ENCODE peak calls at places on chromosomes 16 and 17, in six cellular contexts. X, V, F, J, Z and E are unnamed samples.

GRCh38 chr17:56153215-56153614 is at the start of gene ANKFN1:
- DNase-seq in X (no peak), V (no peak), F (no peak), J (no peak), Z (no peak), E (no peak)

GRCh38 chr17:70447588-70447987 is 278.3 kb downstream of the KCNJ2 start:
- DNase-seq in X (no peak), V (no peak), F (no peak), J (no peak), Z (peak), E (no peak)

GRCh38 chr16:11835309-11835708 is 16.0 kb downstream of the RSL1D1 start:
- DNase-seq in X (peak), V (no peak), F (no peak), J (no peak), Z (no peak), E (no peak)

GRCh38 chr17:31495049-31495885 is 103.8 kb downstream of the RAB11FIP4 start:
- DNase-seq in X (no peak), V (no peak), F (no peak), J (no peak), Z (no peak), E (no peak)

GRCh38 chr17:10748475-10749110 is 18.8 kb upstream of the TMEM220 start:
- DNase-seq in X (no peak), V (no peak), F (no peak), J (no peak), Z (no peak), E (no peak)

GRCh38 chr16:78249056-78249455 is 149.6 kb downstream of the WWOX start:
- DNase-seq in X (no peak), V (peak), F (no peak), J (no peak), Z (no peak), E (no peak)

GRCh38 chr17:68228817-68229570 is 18.8 kb upstream of the AMZ2 start:
- DNase-seq in X (no peak), V (no peak), F (no peak), J (no peak), Z (no peak), E (no peak)

GRCh38 chr16:49731911-49732310 is 124.0 kb downstream of the ZNF423 start:
- DNase-seq in X (no peak), V (no peak), F (no peak), J (no peak), Z (no peak), E (no peak)

GRCh38 chr16:11792404-11793260 is 4.4 kb downstream of the ZC3H7A start:
- DNase-seq in X (peak), V (no peak), F (no peak), J (no peak), Z (no peak), E (no peak)